ENCODE peak calls at places on chromosome X, in eight cellular contexts. One of them, this sample, is unnamed.
A peak's percentile ranks its signal among the peaks of the same experiment; 100 is the strongest.

GRCh38 chrX:334331-334891 is 15.8 kb upstream of the GTPBP6 start:
- DNase-seq in cardiac muscle cell: no peak
- DNase-seq in hepatocyte: no peak
- DNase-seq in effector CD4-positive, alpha-beta T cell: no peak
- DNase-seq in AG20443: no peak
- DNase-seq in heart left ventricle: no peak
- DNase-seq in kidney tubule cell: no peak
- DNase-seq in amygdala: no peak
- DNase-seq in this sample: no peak

GRCh38 chrX:84168095-84168494 is 19.9 kb downstream of the RPS6KA6 start:
- DNase-seq in cardiac muscle cell: no peak
- DNase-seq in hepatocyte: no peak
- DNase-seq in effector CD4-positive, alpha-beta T cell: no peak
- DNase-seq in AG20443: no peak
- DNase-seq in heart left ventricle: no peak
- DNase-seq in kidney tubule cell: peak; percentile 64
- DNase-seq in amygdala: no peak
- DNase-seq in this sample: no peak

GRCh38 chrX:31706456-31706855 is 634.6 kb upstream of the FTHL17 start:
- DNase-seq in cardiac muscle cell: no peak
- DNase-seq in hepatocyte: peak; percentile 4
- DNase-seq in effector CD4-positive, alpha-beta T cell: no peak
- DNase-seq in AG20443: no peak
- DNase-seq in heart left ventricle: no peak
- DNase-seq in kidney tubule cell: peak; percentile 8
- DNase-seq in amygdala: no peak
- DNase-seq in this sample: no peak

GRCh38 chrX:70494441-70494840 is 49.8 kb downstream of the DLG3 start:
- DNase-seq in cardiac muscle cell: no peak
- DNase-seq in hepatocyte: no peak
- DNase-seq in effector CD4-positive, alpha-beta T cell: no peak
- DNase-seq in AG20443: no peak
- DNase-seq in heart left ventricle: no peak
- DNase-seq in kidney tubule cell: peak; percentile 53
- DNase-seq in amygdala: no peak
- DNase-seq in this sample: no peak

GRCh38 chrX:120228187-120228908 is 22.3 kb upstream of the ZBTB33 start:
- DNase-seq in cardiac muscle cell: no peak
- DNase-seq in hepatocyte: no peak
- DNase-seq in effector CD4-positive, alpha-beta T cell: no peak
- DNase-seq in AG20443: no peak
- DNase-seq in heart left ventricle: no peak
- DNase-seq in kidney tubule cell: no peak
- DNase-seq in amygdala: no peak
- DNase-seq in this sample: no peak

GRCh38 chrX:24204331-24204730 is 54.8 kb downstream of the ZFX start:
- DNase-seq in cardiac muscle cell: no peak
- DNase-seq in hepatocyte: no peak
- DNase-seq in effector CD4-positive, alpha-beta T cell: no peak
- DNase-seq in AG20443: peak; percentile 15
- DNase-seq in heart left ventricle: no peak
- DNase-seq in kidney tubule cell: no peak
- DNase-seq in amygdala: no peak
- DNase-seq in this sample: no peak

GRCh38 chrX:141415889-141416288 is 168.6 kb downstream of the SPANXA1 start:
- DNase-seq in cardiac muscle cell: no peak
- DNase-seq in hepatocyte: no peak
- DNase-seq in effector CD4-positive, alpha-beta T cell: no peak
- DNase-seq in AG20443: no peak
- DNase-seq in heart left ventricle: no peak
- DNase-seq in kidney tubule cell: no peak
- DNase-seq in amygdala: no peak
- DNase-seq in this sample: no peak

GRCh38 chrX:38052096-38052495 is 45.7 kb downstream of the SYTL5 start:
- DNase-seq in cardiac muscle cell: no peak
- DNase-seq in hepatocyte: no peak
- DNase-seq in effector CD4-positive, alpha-beta T cell: no peak
- DNase-seq in AG20443: peak; percentile 15
- DNase-seq in heart left ventricle: no peak
- DNase-seq in kidney tubule cell: peak; percentile 81
- DNase-seq in amygdala: no peak
- DNase-seq in this sample: no peak

GRCh38 chrX:48573690-48574269 is 504 bp upstream of the RBM3 start:
- DNase-seq in cardiac muscle cell: no peak
- DNase-seq in hepatocyte: peak; percentile 28
- DNase-seq in effector CD4-positive, alpha-beta T cell: no peak
- DNase-seq in AG20443: no peak
- DNase-seq in heart left ventricle: peak; percentile 64
- DNase-seq in kidney tubule cell: peak; percentile 25
- DNase-seq in amygdala: no peak
- DNase-seq in this sample: no peak

GRCh38 chrX:16695079-16695676 is 17.3 kb downstream of the CTPS2 start:
- DNase-seq in cardiac muscle cell: peak; percentile 74
- DNase-seq in hepatocyte: peak; percentile 77
- DNase-seq in effector CD4-positive, alpha-beta T cell: peak; percentile 61
- DNase-seq in AG20443: peak; percentile 44
- DNase-seq in heart left ventricle: no peak
- DNase-seq in kidney tubule cell: peak; percentile 56
- DNase-seq in amygdala: no peak
- DNase-seq in this sample: no peak

GRCh38 chrX:48540015-48540350 is 469 bp downstream of the TBC1D25 start:
- DNase-seq in cardiac muscle cell: peak; percentile 74
- DNase-seq in hepatocyte: peak; percentile 70
- DNase-seq in effector CD4-positive, alpha-beta T cell: peak; percentile 28
- DNase-seq in AG20443: peak; percentile 38
- DNase-seq in heart left ventricle: no peak
- DNase-seq in kidney tubule cell: no peak
- DNase-seq in amygdala: no peak
- DNase-seq in this sample: no peak

GRCh38 chrX:47321386-47321785 is 49.0 kb upstream of the ZNF157 start:
- DNase-seq in cardiac muscle cell: peak; percentile 64
- DNase-seq in hepatocyte: peak; percentile 85
- DNase-seq in effector CD4-positive, alpha-beta T cell: no peak
- DNase-seq in AG20443: peak; percentile 47
- DNase-seq in heart left ventricle: peak; percentile 21
- DNase-seq in kidney tubule cell: peak; percentile 6
- DNase-seq in amygdala: peak; percentile 5
- DNase-seq in this sample: no peak

GRCh38 chrX:9528498-9528897 is 63.6 kb downstream of the TBL1X start:
- DNase-seq in cardiac muscle cell: no peak
- DNase-seq in hepatocyte: no peak
- DNase-seq in effector CD4-positive, alpha-beta T cell: no peak
- DNase-seq in AG20443: no peak
- DNase-seq in heart left ventricle: no peak
- DNase-seq in kidney tubule cell: no peak
- DNase-seq in amygdala: no peak
- DNase-seq in this sample: no peak

GRCh38 chrX:9133426-9133825 is 99.5 kb upstream of the FAM9B start:
- DNase-seq in cardiac muscle cell: no peak
- DNase-seq in hepatocyte: no peak
- DNase-seq in effector CD4-positive, alpha-beta T cell: no peak
- DNase-seq in AG20443: peak; percentile 22
- DNase-seq in heart left ventricle: no peak
- DNase-seq in kidney tubule cell: peak; percentile 69
- DNase-seq in amygdala: no peak
- DNase-seq in this sample: no peak

GRCh38 chrX:107579956-107580355 is 48.4 kb upstream of the PRPS1 start:
- DNase-seq in cardiac muscle cell: no peak
- DNase-seq in hepatocyte: no peak
- DNase-seq in effector CD4-positive, alpha-beta T cell: no peak
- DNase-seq in AG20443: no peak
- DNase-seq in heart left ventricle: no peak
- DNase-seq in kidney tubule cell: no peak
- DNase-seq in amygdala: no peak
- DNase-seq in this sample: no peak

GRCh38 chrX:150308041-150308440 is 55.1 kb upstream of the MAMLD1 start:
- DNase-seq in cardiac muscle cell: no peak
- DNase-seq in hepatocyte: no peak
- DNase-seq in effector CD4-positive, alpha-beta T cell: no peak
- DNase-seq in AG20443: no peak
- DNase-seq in heart left ventricle: no peak
- DNase-seq in kidney tubule cell: no peak
- DNase-seq in amygdala: no peak
- DNase-seq in this sample: no peak

GRCh38 chrX:14607446-14607845 is 78.1 kb downstream of the GLRA2 start:
- DNase-seq in cardiac muscle cell: no peak
- DNase-seq in hepatocyte: no peak
- DNase-seq in effector CD4-positive, alpha-beta T cell: no peak
- DNase-seq in AG20443: no peak
- DNase-seq in heart left ventricle: no peak
- DNase-seq in kidney tubule cell: no peak
- DNase-seq in amygdala: no peak
- DNase-seq in this sample: no peak

GRCh38 chrX:1673337-1673736 is 58.5 kb downstream of the ASMT start:
- DNase-seq in cardiac muscle cell: peak; percentile 10
- DNase-seq in hepatocyte: peak; percentile 29
- DNase-seq in effector CD4-positive, alpha-beta T cell: no peak
- DNase-seq in AG20443: peak; percentile 43
- DNase-seq in heart left ventricle: no peak
- DNase-seq in kidney tubule cell: peak; percentile 19
- DNase-seq in amygdala: no peak
- DNase-seq in this sample: no peak

GRCh38 chrX:45187731-45188130 is 12.9 kb downstream of the DIPK2B start:
- DNase-seq in cardiac muscle cell: no peak
- DNase-seq in hepatocyte: no peak
- DNase-seq in effector CD4-positive, alpha-beta T cell: no peak
- DNase-seq in AG20443: no peak
- DNase-seq in heart left ventricle: no peak
- DNase-seq in kidney tubule cell: no peak
- DNase-seq in amygdala: no peak
- DNase-seq in this sample: no peak

GRCh38 chrX:150199803-150200202 is 163.3 kb upstream of the MAMLD1 start:
- DNase-seq in cardiac muscle cell: no peak
- DNase-seq in hepatocyte: no peak
- DNase-seq in effector CD4-positive, alpha-beta T cell: no peak
- DNase-seq in AG20443: no peak
- DNase-seq in heart left ventricle: no peak
- DNase-seq in kidney tubule cell: no peak
- DNase-seq in amygdala: no peak
- DNase-seq in this sample: no peak

GRCh38 chrX:120769576-120770341 is 105.9 kb downstream of the CT47B1 start:
- DNase-seq in cardiac muscle cell: peak; percentile 28
- DNase-seq in hepatocyte: peak; percentile 31
- DNase-seq in effector CD4-positive, alpha-beta T cell: no peak
- DNase-seq in AG20443: peak; percentile 29
- DNase-seq in heart left ventricle: no peak
- DNase-seq in kidney tubule cell: peak; percentile 62
- DNase-seq in amygdala: no peak
- DNase-seq in this sample: no peak

GRCh38 chrX:135373357-135373756 is 48.4 kb upstream of the SMIM10L2A start:
- DNase-seq in cardiac muscle cell: no peak
- DNase-seq in hepatocyte: no peak
- DNase-seq in effector CD4-positive, alpha-beta T cell: no peak
- DNase-seq in AG20443: no peak
- DNase-seq in heart left ventricle: no peak
- DNase-seq in kidney tubule cell: no peak
- DNase-seq in amygdala: no peak
- DNase-seq in this sample: no peak

GRCh38 chrX:124690495-124690894 is 344.1 kb downstream of the SH2D1A start:
- DNase-seq in cardiac muscle cell: no peak
- DNase-seq in hepatocyte: no peak
- DNase-seq in effector CD4-positive, alpha-beta T cell: no peak
- DNase-seq in AG20443: no peak
- DNase-seq in heart left ventricle: no peak
- DNase-seq in kidney tubule cell: no peak
- DNase-seq in amygdala: no peak
- DNase-seq in this sample: no peak

GRCh38 chrX:101078716-101079115 is at the start of gene TMEM35A:
- DNase-seq in cardiac muscle cell: peak; percentile 53
- DNase-seq in hepatocyte: peak; percentile 26
- DNase-seq in effector CD4-positive, alpha-beta T cell: no peak
- DNase-seq in AG20443: peak; percentile 49
- DNase-seq in heart left ventricle: no peak
- DNase-seq in kidney tubule cell: no peak
- DNase-seq in amygdala: no peak
- DNase-seq in this sample: no peak